ENCODE peak calls at places on chromosomes 2 and 18, in four cellular contexts. Z, W, O and J are unnamed samples.

GRCh38 chr2:150487537-150488429 is at the start of gene RND3:
- DNase-seq in W (peak), O (peak), Z (peak), J (peak)

GRCh38 chr2:185475868-185476267 is 262.7 kb upstream of the FSIP2 start:
- DNase-seq in O (no peak), W (no peak), Z (no peak), J (no peak)

GRCh38 chr2:201344663-201345366 is 12.3 kb downstream of the FLACC1 start:
- DNase-seq in W (no peak), Z (no peak), O (no peak), J (no peak)

GRCh38 chr2:159900343-159900742 is 102.3 kb upstream of the CD302 start:
- DNase-seq in Z (no peak), W (no peak), O (no peak), J (no peak)

GRCh38 chr2:224038830-224039079 is 331 bp downstream of the SERPINE2 start:
- DNase-seq in Z (no peak), O (no peak), W (no peak), J (no peak)

GRCh38 chr2:35787302-35788031 is 568.1 kb upstream of the CRIM1 start:
- DNase-seq in W (no peak), O (no peak), Z (peak), J (no peak)

GRCh38 chr2:18745431-18746272 is 156.3 kb upstream of the NT5C1B start:
- DNase-seq in O (no peak), W (no peak), Z (no peak), J (no peak)

GRCh38 chr2:71884303-71885042 is 263.2 kb downstream of the CYP26B1 start:
- DNase-seq in Z (peak), O (peak), W (no peak), J (peak)

GRCh38 chr2:38692636-38693318 is 26.9 kb downstream of the GALM start:
- DNase-seq in Z (peak), O (no peak), W (no peak), J (no peak)

GRCh38 chr2:195479407-195479806 is 177.6 kb upstream of the SLC39A10 start:
- DNase-seq in O (no peak), W (no peak), Z (no peak), J (no peak)

GRCh38 chr2:215794829-215795546 is 218.4 kb downstream of the MREG start:
- DNase-seq in W (no peak), Z (no peak), O (peak), J (no peak)

GRCh38 chr2:172735646-172736418 is at the start of gene RAPGEF4:
- DNase-seq in W (no peak), Z (no peak), O (no peak), J (peak)

GRCh38 chr18:35489913-35490490 is 7.8 kb downstream of the INO80C start:
- DNase-seq in W (no peak), O (no peak), Z (no peak), J (no peak)

GRCh38 chr2:5019324-5019723 is 672.9 kb upstream of the SOX11 start:
- DNase-seq in O (no peak), Z (no peak), W (no peak), J (no peak)

GRCh38 chr2:126620302-126620701 is 35.7 kb upstream of the GYPC start:
- DNase-seq in Z (no peak), O (no peak), W (no peak), J (no peak)

GRCh38 chr18:79393626-79394401 is 1.9 kb upstream of the NFATC1 start:
- DNase-seq in W (peak), Z (peak), O (peak), J (peak)

GRCh38 chr2:147198651-147199171 is 646.1 kb upstream of the ACVR2A start:
- DNase-seq in O (no peak), W (no peak), Z (no peak), J (peak)

GRCh38 chr2:60400462-60400861 is 153.0 kb downstream of the BCL11A start:
- DNase-seq in W (no peak), Z (no peak), O (no peak), J (no peak)

GRCh38 chr18:54206447-54206846 is 18.0 kb downstream of the MBD2 start:
- DNase-seq in O (no peak), W (no peak), Z (no peak), J (no peak)

GRCh38 chr18:44238449-44238848 is 442.2 kb upstream of the SETBP1 start:
- DNase-seq in O (no peak), Z (peak), W (no peak), J (no peak)

GRCh38 chr2:10042301-10043161 is 819 bp upstream of the KLF11 start:
- DNase-seq in W (no peak), O (peak), Z (no peak), J (peak)
- TF ChIP-seq CTCF in W (no peak), O (no peak), Z (peak), J (no peak)

DNA sequence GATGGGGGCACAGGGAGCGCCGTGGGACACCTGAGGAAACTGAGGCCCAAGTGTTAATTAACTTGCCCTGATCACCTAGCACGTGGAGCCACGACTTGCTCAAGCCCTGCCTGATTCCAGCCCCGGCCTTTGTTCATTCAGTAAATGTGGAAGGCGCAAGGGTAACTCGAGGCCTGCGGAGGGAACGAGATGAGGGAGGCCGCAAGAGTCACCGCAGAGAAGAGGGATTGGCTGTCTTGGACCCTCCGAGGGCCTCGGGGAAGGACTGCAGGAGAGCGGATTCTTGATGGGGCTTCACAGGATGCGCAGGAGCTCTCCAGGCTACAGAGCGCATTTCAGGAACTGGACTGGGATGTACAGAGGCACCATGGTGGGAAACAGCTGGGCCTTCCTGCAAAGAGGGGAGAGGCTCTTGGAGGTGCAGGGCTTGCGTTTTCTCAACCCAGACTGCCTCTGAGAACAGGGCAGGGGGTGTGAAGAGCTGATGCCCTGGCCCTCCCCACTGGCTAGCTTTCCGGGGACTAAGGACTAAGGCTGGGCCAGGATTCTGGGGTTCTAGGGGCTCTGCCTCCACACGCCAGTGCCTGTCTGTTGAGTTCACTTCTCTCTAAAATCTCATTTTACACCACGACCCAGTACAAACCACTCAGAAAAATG is 569 bp upstream of the ANKMY1 start:
- DNase-seq in O (no peak), W (no peak), Z (no peak), J (no peak)
- H3K4me3 ChIP-seq in O (peak), W (peak), Z (peak), J (peak)

GRCh38 chr2:219405451-219405850 is 12.7 kb upstream of the DES start:
- DNase-seq in Z (no peak), W (no peak), O (no peak), J (peak)
- TF ChIP-seq CTCF in Z (no peak), W (peak), O (peak), J (no peak)

GRCh38 chr2:232874677-232875223 is 4.7 kb downstream of the SNORC start:
- DNase-seq in O (no peak), Z (no peak), W (no peak), J (no peak)

GRCh38 chr2:232876978-232877441 is 6.9 kb downstream of the SNORC start:
- DNase-seq in Z (no peak), O (no peak), W (no peak), J (no peak)

GRCh38 chr2:232876071-232876977 is 6.3 kb downstream of the SNORC start:
- DNase-seq in W (no peak), Z (no peak), O (no peak), J (no peak)

GRCh38 chr2:232873909-232874641 is 4.0 kb downstream of the SNORC start:
- DNase-seq in Z (no peak), W (no peak), O (no peak), J (no peak)

GRCh38 chr2:232875256-232876070 is 5.4 kb downstream of the SNORC start:
- DNase-seq in W (no peak), O (no peak), Z (no peak), J (peak)
- H3K4me3 ChIP-seq in W (no peak), O (no peak), Z (peak), J (no peak)

GRCh38 chr2:7118606-7119503 is 201.6 kb downstream of the RNF144A start:
- DNase-seq in O (peak), W (no peak), Z (peak), J (peak)
- TF ChIP-seq CTCF in O (peak), W (peak), Z (peak), J (peak)